ENCODE peak calls at places on chromosomes 7 and 10, in ten cellular contexts. P is uterus; G is ovary; D is spleen; E is PC-3; K is stomach; Y is right lobe of liver; Q is mucosa of descending colon; A is CD8-positive, alpha-beta T cell; W is thoracic aorta. J is an unnamed sample.

GRCh38 chr7:152076940-152077933 is 51.8 kb downstream of the GALNT11 start:
- DNase-seq in Y (no peak), P (no peak), A (no peak), E (peak; percentile 10), Q (no peak), G (no peak), W (no peak), K (no peak), D (no peak), J (no peak)

GRCh38 chr10:32459072-32459703 is 13.2 kb downstream of the CCDC7 start:
- DNase-seq in D (no peak), E (no peak), Y (no peak), G (no peak), A (peak; percentile 30), P (no peak), K (no peak), Q (peak; percentile 19), W (no peak), J (no peak)

GRCh38 chr7:111092406-111093160 is 1.7 kb downstream of the LRRN3 start:
- DNase-seq in W (no peak), G (no peak), D (no peak), E (peak; percentile 32), P (no peak), A (no peak), Q (no peak), Y (no peak), K (no peak), J (no peak)

GRCh38 chr7:74656421-74656910 is 1.1 kb upstream of the GTF2I start:
- DNase-seq in W (no peak), G (peak; percentile 54), P (peak; percentile 39), E (peak; percentile 45), K (peak; percentile 57), D (peak; percentile 87), Y (peak; percentile 79), A (peak; percentile 33), Q (peak; percentile 65), J (peak; percentile 63)

GRCh38 chr7:45922810-45923209 is 1.7 kb upstream of the IGFBP3 start:
- DNase-seq in D (no peak), Q (peak; percentile 14), G (no peak), P (peak; percentile 29), W (no peak), A (no peak), K (no peak), E (peak; percentile 36), Y (no peak), J (no peak)

GRCh38 chr10:58920655-58921003 is 255.8 kb upstream of the PHYHIPL start:
- DNase-seq in Y (no peak), P (no peak), K (no peak), E (peak; percentile 79), D (no peak), G (no peak), Q (no peak), A (no peak), W (no peak), J (no peak)

GRCh38 chr10:30827531-30828120 is 198.1 kb upstream of the LYZL2 start:
- DNase-seq in P (no peak), G (no peak), Q (no peak), W (no peak), K (no peak), D (peak; percentile 18), Y (no peak), E (no peak), A (no peak), J (no peak)

GRCh38 chr10:132978542-132978941 is 36.2 kb upstream of the CFAP46 start:
- DNase-seq in D (peak; percentile 47), K (no peak), W (no peak), E (no peak), A (no peak), G (no peak), P (no peak), Q (no peak), Y (no peak), J (no peak)

GRCh38 chr10:76946268-76946667 is 691.3 kb downstream of the KCNMA1 start:
- DNase-seq in D (no peak), Q (no peak), Y (no peak), K (no peak), A (no peak), G (no peak), E (peak; percentile 60), P (no peak), W (peak; percentile 4), J (no peak)

GRCh38 chr7:112214268-112214667 is 7.8 kb downstream of the ZNF277 start:
- DNase-seq in G (no peak), D (no peak), K (no peak), E (no peak), W (no peak), P (no peak), A (no peak), Y (no peak), Q (no peak), J (no peak)

GRCh38 chr7:83270407-83270806 is 107.7 kb upstream of the PCLO start:
- DNase-seq in A (no peak), Q (no peak), D (no peak), Y (no peak), K (no peak), P (no peak), W (no peak), G (no peak), E (no peak), J (no peak)

GRCh38 chr10:26699631-26700030 is 2.1 kb downstream of the PDSS1 start:
- DNase-seq in G (no peak), A (no peak), E (no peak), Y (no peak), K (no peak), W (no peak), Q (no peak), D (no peak), P (no peak), J (no peak)

GRCh38 chr10:122550427-122550826 is 10.1 kb upstream of the DMBT1 start:
- DNase-seq in Q (no peak), A (no peak), E (no peak), Y (no peak), W (no peak), K (no peak), P (no peak), G (no peak), D (no peak), J (no peak)

GRCh38 chr10:122548699-122549098 is 11.9 kb upstream of the DMBT1 start:
- DNase-seq in K (no peak), Q (peak; percentile 28), W (no peak), D (no peak), A (no peak), P (no peak), E (no peak), G (no peak), Y (no peak), J (no peak)

GRCh38 chr10:122550983-122551382 is 9.6 kb upstream of the DMBT1 start:
- DNase-seq in D (no peak), K (no peak), P (no peak), Y (no peak), E (no peak), A (no peak), Q (no peak), W (no peak), G (no peak), J (no peak)

GRCh38 chr10:122553341-122553740 is 7.2 kb upstream of the DMBT1 start:
- DNase-seq in P (no peak), G (no peak), Q (no peak), W (no peak), A (no peak), D (no peak), E (no peak), K (no peak), Y (peak; percentile 13), J (no peak)

GRCh38 chr10:122551450-122551849 is 9.1 kb upstream of the DMBT1 start:
- DNase-seq in K (no peak), Y (no peak), G (no peak), E (no peak), D (no peak), W (no peak), Q (no peak), A (peak; percentile 25), P (no peak), J (no peak)
- TF ChIP-seq CTCF in K (no peak), Y (no peak), G (no peak), E (no peak), D (no peak), W (no peak), Q (no peak), A (no peak), P (no peak), J (no peak)

GRCh38 chr10:24257588-24257987 is 48.6 kb downstream of the KIAA1217 start:
- DNase-seq in G (no peak), P (no peak), Q (no peak), A (no peak), Y (no peak), D (no peak), E (no peak), W (no peak), K (no peak), J (no peak)
- H3K4me1 ChIP-seq in G (peaks cover 2% of the 10 kb centered on the region), P (no peaks in the 10 kb centered on the region), Q (no peaks in the 10 kb centered on the region), A (no peaks in the 10 kb centered on the region), Y (no peaks in the 10 kb centered on the region), D (no peaks in the 10 kb centered on the region), E (peaks cover 7% of the 10 kb centered on the region), W (peaks cover 5% of the 10 kb centered on the region), K (peaks cover 6% of the 10 kb centered on the region), J (no peaks in the 10 kb centered on the region)

DNA sequence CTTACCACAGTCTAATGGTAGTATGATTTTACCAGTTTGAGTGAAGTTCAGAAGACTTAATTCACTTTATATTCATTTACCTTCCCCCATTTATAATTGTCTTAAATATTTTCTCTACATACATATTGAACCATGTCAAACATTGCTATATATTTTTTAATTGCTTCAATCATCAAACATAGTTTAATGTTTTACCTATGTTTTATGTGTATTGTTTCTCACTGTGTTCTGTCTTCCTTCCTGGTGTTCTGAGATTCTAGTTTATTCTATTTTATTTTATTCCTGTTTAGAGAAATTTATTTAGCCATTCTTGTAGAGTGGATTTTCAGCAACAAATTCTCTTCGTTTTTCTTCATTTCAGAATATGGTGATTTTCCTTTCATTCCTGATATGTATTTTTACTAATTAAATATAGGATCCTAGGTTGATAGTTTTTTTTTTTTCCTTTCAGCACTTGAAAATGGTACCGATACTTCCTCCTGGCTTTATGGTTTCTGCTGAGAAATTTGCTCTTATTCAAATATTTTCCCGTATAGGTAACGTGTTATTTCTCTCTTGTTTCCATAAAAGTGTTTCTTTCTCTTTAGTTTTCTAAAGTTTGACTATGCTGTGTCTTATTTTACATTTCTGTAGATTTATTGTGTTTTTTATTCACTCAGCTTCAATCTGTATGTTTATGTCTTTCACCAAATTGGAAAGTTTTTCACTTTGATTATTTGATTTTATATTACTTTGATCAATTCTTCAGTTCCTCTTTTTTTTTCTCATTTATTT is 201.8 kb upstream of the AGR3 start:
- DNase-seq in Q (no peak), E (no peak), Y (no peak), A (no peak), W (no peak), G (no peak), D (no peak), P (no peak), K (no peak), J (no peak)
- TF ChIP-seq CTCF in Q (no peak), E (no peak), Y (no peak), A (no peak), W (no peak), G (no peak), D (no peak), P (no peak), K (no peak), J (no peak)

DNA sequence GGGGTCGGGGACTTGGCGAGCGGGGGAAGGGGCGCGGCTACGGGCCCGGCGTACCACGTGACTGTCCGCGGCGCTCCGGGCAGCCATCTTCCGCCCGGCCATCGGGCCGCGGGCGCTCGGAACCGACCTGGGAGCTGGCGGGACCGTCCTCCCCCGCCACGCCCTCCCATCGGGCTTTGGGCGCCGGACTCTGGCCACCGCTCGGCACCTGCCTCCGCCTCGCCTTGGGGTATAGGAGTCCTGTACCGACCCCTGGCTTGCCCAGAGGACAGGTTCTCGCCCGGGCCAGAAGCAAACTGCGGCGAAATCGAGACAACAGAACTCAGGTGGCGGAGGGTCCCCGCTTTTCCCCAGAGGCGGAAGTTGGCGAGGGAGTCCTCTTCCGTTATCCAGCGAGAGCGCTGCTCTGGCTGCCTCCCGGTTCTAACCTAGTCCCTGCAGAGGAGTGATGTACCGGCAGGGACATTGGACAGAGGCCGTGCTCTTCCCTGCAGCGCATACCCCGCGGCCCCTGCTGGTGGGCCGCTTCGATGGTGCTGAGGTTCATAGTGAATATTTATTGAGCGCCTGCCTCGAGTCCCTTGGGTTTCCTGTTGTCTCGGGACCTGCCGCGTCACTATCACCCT is 1.2 kb upstream of the SGMS1 start:
- DNase-seq in A (peak; percentile 57), E (peak; percentile 93), W (peak; percentile 6), Q (peak; percentile 82), D (no peak), G (no peak), P (peak; percentile 64), K (peak; percentile 78), Y (peak; percentile 92), J (peak; percentile 88)
- H3K4me1 ChIP-seq in A (peaks cover 24% of the 10 kb centered on the region), E (peaks cover 23% of the 10 kb centered on the region), W (peaks cover 8% of the 10 kb centered on the region), Q (peaks cover 11% of the 10 kb centered on the region), D (peaks cover 34% of the 10 kb centered on the region), G (peaks cover under 1% of the 10 kb centered on the region), P (no peaks in the 10 kb centered on the region), K (peaks cover 21% of the 10 kb centered on the region), Y (peaks cover 11% of the 10 kb centered on the region), J (peaks cover 3% of the 10 kb centered on the region)

J was measured in Peyer's patch.